ENCODE peak calls at places on chromosomes 13 and 19, in four cellular contexts. One of them, this sample, is unnamed.

GRCh38 chr19:2685204-2685704 is 17.2 kb downstream of the GNG7 start:
- DNase-seq in H1: no peak
- DNase-seq in GM12878: no peak
- DNase-seq in HepG2: no peak
- DNase-seq in this sample: no peak

GRCh38 chr13:29707876-29708543 is 112.5 kb upstream of the SLC7A1 start:
- DNase-seq in HepG2: peak
- DNase-seq in GM12878: no peak
- DNase-seq in H1: peak
- DNase-seq in this sample: peak

GRCh38 chr13:29472317-29472961 is 123.0 kb downstream of the SLC7A1 start:
- DNase-seq in HepG2: peak
- DNase-seq in H1: peak
- DNase-seq in GM12878: no peak
- DNase-seq in this sample: peak

GRCh38 chr13:42320375-42320787 is 48.4 kb downstream of the AKAP11 start:
- DNase-seq in GM12878: no peak
- DNase-seq in HepG2: no peak
- DNase-seq in H1: no peak
- DNase-seq in this sample: no peak

GRCh38 chr13:75136151-75136550 is 345.8 kb downstream of the TBC1D4 start:
- DNase-seq in GM12878: no peak
- DNase-seq in H1: no peak
- DNase-seq in HepG2: no peak
- DNase-seq in this sample: no peak

GRCh38 chr13:93147946-93148345 is 78.7 kb upstream of the GPC6 start:
- DNase-seq in HepG2: no peak
- DNase-seq in H1: no peak
- DNase-seq in GM12878: no peak
- DNase-seq in this sample: no peak

GRCh38 chr19:9936151-9937000 is at the start of gene OLFM2:
- DNase-seq in H1: peak
- DNase-seq in GM12878: no peak
- DNase-seq in HepG2: no peak
- DNase-seq in this sample: peak

GRCh38 chr13:73844986-73845385 is 289.2 kb downstream of the KLF12 start:
- DNase-seq in HepG2: no peak
- DNase-seq in GM12878: no peak
- DNase-seq in H1: no peak
- DNase-seq in this sample: no peak

GRCh38 chr19:33444993-33445751 is 71.7 kb downstream of the CEBPG start:
- DNase-seq in GM12878: no peak
- DNase-seq in HepG2: no peak
- DNase-seq in H1: no peak
- DNase-seq in this sample: no peak

GRCh38 chr19:13844130-13844631 is 32.8 kb upstream of the NANOS3 start:
- DNase-seq in GM12878: no peak
- DNase-seq in HepG2: no peak
- DNase-seq in H1: peak
- DNase-seq in this sample: no peak

GRCh38 chr13:92573467-92574057 is 653.0 kb upstream of the GPC6 start:
- DNase-seq in H1: peak
- DNase-seq in GM12878: no peak
- DNase-seq in HepG2: peak
- DNase-seq in this sample: peak

GRCh38 chr19:47509973-47510372 is 4.9 kb downstream of the NAPA start:
- DNase-seq in H1: no peak
- DNase-seq in HepG2: no peak
- DNase-seq in GM12878: no peak
- DNase-seq in this sample: no peak

GRCh38 chr13:27524981-27525975 is 74.9 kb upstream of the MTIF3 start:
- DNase-seq in GM12878: no peak
- DNase-seq in H1: no peak
- DNase-seq in HepG2: no peak
- DNase-seq in this sample: no peak

GRCh38 chr13:41648314-41648935 is 191.1 kb downstream of the RGCC start:
- DNase-seq in H1: no peak
- DNase-seq in GM12878: no peak
- DNase-seq in HepG2: peak
- DNase-seq in this sample: no peak

GRCh38 chr13:94006271-94006670 is 473.2 kb downstream of the DCT start:
- DNase-seq in GM12878: no peak
- DNase-seq in HepG2: peak
- DNase-seq in H1: no peak
- DNase-seq in this sample: no peak

GRCh38 chr19:55152017-55152416 is 3.0 kb upstream of the TNNT1 start:
- DNase-seq in H1: no peak
- DNase-seq in GM12878: no peak
- DNase-seq in HepG2: no peak
- DNase-seq in this sample: no peak

GRCh38 chr13:35712907-35713685 is 236.6 kb upstream of the MAB21L1 start:
- DNase-seq in GM12878: no peak
- DNase-seq in HepG2: no peak
- DNase-seq in H1: no peak
- DNase-seq in this sample: no peak

GRCh38 chr19:49216076-49216475 is 58.5 kb downstream of the TRPM4 start:
- DNase-seq in HepG2: no peak
- DNase-seq in H1: no peak
- DNase-seq in GM12878: no peak
- DNase-seq in this sample: no peak

GRCh38 chr19:7333198-7334118 is 15.3 kb upstream of the ARHGEF18 start:
- DNase-seq in HepG2: no peak
- DNase-seq in H1: no peak
- DNase-seq in GM12878: peak
- DNase-seq in this sample: no peak

GRCh38 chr13:25046985-25047660 is 48.8 kb upstream of the PABPC3 start:
- DNase-seq in H1: peak
- DNase-seq in GM12878: no peak
- DNase-seq in HepG2: no peak
- DNase-seq in this sample: peak

GRCh38 chr13:63381078-63381859 is 1965.6 kb upstream of the PCDH20 start:
- DNase-seq in GM12878: no peak
- DNase-seq in HepG2: no peak
- DNase-seq in H1: no peak
- DNase-seq in this sample: no peak

GRCh38 chr13:80871481-80871880 is 530.6 kb upstream of the SPRY2 start:
- DNase-seq in H1: no peak
- DNase-seq in GM12878: no peak
- DNase-seq in HepG2: no peak
- DNase-seq in this sample: no peak

GRCh38 chr13:41488124-41488523 is 30.8 kb downstream of the RGCC start:
- DNase-seq in GM12878: no peak
- DNase-seq in HepG2: no peak
- DNase-seq in H1: no peak
- DNase-seq in this sample: no peak

GRCh38 chr13:78499802-78500201 is 103.5 kb downstream of the POU4F1 start:
- DNase-seq in GM12878: no peak
- DNase-seq in HepG2: no peak
- DNase-seq in H1: no peak
- DNase-seq in this sample: no peak

GRCh38 chr19:48969276-48970138 is 4.4 kb downstream of the FTL start:
- DNase-seq in GM12878: no peak
- DNase-seq in H1: no peak
- DNase-seq in HepG2: no peak
- DNase-seq in this sample: no peak

GRCh38 chr13:80463673-80464352 is 122.9 kb upstream of the SPRY2 start:
- DNase-seq in H1: no peak
- DNase-seq in GM12878: no peak
- DNase-seq in HepG2: no peak
- DNase-seq in this sample: no peak

GRCh38 chr13:51584731-51585191 is 499 bp downstream of the WDFY2 start:
- DNase-seq in H1: peak
- DNase-seq in HepG2: peak
- DNase-seq in GM12878: no peak
- DNase-seq in this sample: peak

GRCh38 chr13:99362362-99362761 is 55.2 kb upstream of the GPR183 start:
- DNase-seq in HepG2: no peak
- DNase-seq in GM12878: no peak
- DNase-seq in H1: no peak
- DNase-seq in this sample: no peak

GRCh38 chr19:34806976-34807860 is 34.2 kb upstream of the ZNF599 start:
- DNase-seq in HepG2: no peak
- DNase-seq in GM12878: no peak
- DNase-seq in H1: no peak
- DNase-seq in this sample: no peak

GRCh38 chr19:49056101-49056901 is 1.2 kb downstream of the CGB7 start:
- DNase-seq in H1: peak
- DNase-seq in HepG2: peak
- DNase-seq in GM12878: no peak
- DNase-seq in this sample: peak

DNA sequence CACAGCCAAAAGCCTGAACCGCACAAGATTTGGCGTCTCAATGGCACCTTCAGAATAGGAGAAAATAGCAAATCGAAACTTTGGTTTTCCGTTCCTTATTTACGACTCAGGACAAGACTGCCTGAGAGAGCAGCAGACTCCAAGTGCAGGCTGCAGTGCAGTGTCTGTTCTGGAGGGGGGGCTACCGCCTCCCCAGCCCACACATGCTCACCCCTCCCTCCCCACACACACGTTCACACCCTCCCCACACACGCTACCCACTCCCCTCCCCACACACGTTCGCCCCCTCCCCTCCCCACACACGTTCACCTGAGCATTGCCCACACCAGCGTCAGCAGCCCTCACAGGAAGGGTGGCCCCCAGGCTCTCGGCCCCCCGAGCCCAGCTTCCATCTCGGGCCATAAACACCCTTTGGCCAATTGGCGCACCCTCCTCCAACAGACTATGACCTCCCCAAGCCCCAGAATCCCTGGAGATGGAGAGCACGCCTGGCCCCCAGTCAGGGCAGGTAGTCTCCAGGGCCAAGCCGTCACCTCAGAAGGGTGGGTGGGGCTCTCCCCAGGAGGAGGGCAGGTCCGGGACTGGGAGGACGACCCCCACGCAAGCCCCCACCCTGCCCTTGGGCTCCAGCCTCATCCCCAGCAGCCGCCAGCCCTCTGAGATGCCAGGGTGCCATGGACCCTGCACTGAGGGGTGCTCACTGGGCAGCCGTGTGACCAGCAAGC is 27.6 kb downstream of the RASA3 start:
- DNase-seq in GM12878: no peak
- DNase-seq in HepG2: no peak
- DNase-seq in H1: no peak
- DNase-seq in this sample: no peak
- TF ChIP-seq SP1 in GM12878: no peak
- TF ChIP-seq SP1 in HepG2: no peak
- TF ChIP-seq SP1 in H1: no peak
- TF ChIP-seq SP1 in this sample: no peak

GRCh38 chr19:5806133-5806489 is 1.2 kb downstream of the NRTN start:
- DNase-seq in HepG2: no peak
- DNase-seq in H1: no peak
- DNase-seq in GM12878: no peak
- DNase-seq in this sample: no peak

GRCh38 chr19:5803441-5803751 is 1.5 kb upstream of the NRTN start:
- DNase-seq in GM12878: no peak
- DNase-seq in H1: no peak
- DNase-seq in HepG2: no peak
- DNase-seq in this sample: no peak

GRCh38 chr19:5805465-5806132 is 732 bp downstream of the NRTN start:
- DNase-seq in H1: peak
- DNase-seq in HepG2: peak
- DNase-seq in GM12878: no peak
- DNase-seq in this sample: peak

GRCh38 chr19:5803752-5804515 is 933 bp upstream of the NRTN start:
- DNase-seq in H1: peak
- DNase-seq in GM12878: peak
- DNase-seq in HepG2: peak
- DNase-seq in this sample: peak

DNA sequence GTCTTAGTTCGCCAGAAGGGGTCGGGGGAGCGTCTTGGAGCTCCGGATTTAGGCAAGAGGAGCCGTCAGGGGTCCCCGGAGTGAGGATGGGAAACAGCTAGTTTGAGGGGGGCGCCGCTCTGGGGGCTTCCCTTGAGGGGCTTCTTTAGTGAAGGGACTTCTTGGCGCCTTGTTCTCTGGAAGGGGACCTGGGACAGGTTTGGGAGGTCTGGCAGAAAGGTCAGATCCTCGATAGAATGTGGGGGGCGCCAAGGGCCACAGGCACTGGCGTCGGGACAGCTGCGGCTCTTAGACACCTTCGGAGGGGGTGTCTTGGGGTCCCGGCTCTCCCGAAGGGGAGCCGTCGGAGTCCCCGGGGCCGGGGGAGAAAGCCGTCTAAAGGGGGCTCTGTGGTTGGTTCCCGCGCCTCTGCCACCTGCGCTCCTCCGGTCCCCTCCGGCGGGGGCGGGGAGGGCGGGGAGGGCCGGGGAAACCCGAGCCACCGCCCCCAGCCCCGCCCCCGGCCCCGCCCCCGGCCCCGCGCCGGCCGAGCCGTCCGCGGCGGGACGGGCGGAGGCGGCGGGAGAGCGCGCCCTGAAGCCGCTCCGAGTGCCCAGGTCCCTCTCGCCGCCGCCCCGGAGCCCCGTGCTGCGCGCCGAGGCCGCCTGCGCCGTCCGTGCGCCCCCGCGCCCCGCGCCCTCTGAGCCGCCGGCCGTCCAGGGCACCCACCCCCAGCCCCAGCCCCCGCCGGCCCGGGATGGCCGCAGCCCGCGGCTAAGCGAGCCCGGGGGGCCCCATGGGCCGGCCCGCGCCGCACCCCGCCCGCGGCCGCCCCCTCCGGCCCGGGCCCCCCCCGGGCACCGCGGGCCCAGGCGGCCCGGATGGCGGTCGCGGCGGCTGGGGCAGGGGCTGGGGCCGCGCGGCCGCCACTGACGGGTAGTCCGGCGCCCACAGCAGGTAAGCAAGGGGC is at the start of gene NRTN:
- DNase-seq in GM12878: no peak
- DNase-seq in H1: peak
- DNase-seq in HepG2: no peak
- DNase-seq in this sample: peak
- TF ChIP-seq SUZ12 in GM12878: no peak
- TF ChIP-seq SUZ12 in H1: no peak
- TF ChIP-seq SUZ12 in HepG2: no peak
- TF ChIP-seq SUZ12 in this sample: no peak

DNA sequence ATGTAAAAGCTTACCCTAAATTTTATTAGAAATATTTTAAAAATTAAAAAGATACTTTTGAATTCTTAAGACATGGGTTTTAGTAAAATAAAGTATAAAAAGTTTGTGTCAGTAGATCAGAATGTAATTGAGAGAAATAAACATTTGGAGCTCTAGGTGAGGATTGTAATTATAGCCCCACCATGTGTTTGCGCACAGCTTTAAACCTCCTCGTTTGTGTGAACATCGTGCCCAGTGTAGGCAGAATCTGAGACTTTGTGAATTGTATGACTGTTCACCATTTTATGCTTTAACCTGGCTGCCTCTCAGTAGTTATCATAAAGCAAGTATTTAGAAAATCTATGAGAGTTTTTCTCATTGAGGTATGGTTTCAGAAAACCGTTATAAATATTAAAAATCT is 29.1 kb downstream of the CUL4A start:
- DNase-seq in HepG2: no peak
- DNase-seq in H1: no peak
- DNase-seq in GM12878: no peak
- DNase-seq in this sample: no peak
- TF ChIP-seq SP1 in HepG2: no peak
- TF ChIP-seq SP1 in H1: no peak
- TF ChIP-seq SP1 in GM12878: no peak
- TF ChIP-seq SP1 in this sample: no peak

GRCh38 chr13:84973661-84974060 is 825.6 kb downstream of the SLITRK6 start:
- DNase-seq in H1: no peak
- DNase-seq in HepG2: no peak
- DNase-seq in GM12878: no peak
- DNase-seq in this sample: no peak

GRCh38 chr13:84972907-84973306 is 826.3 kb downstream of the SLITRK6 start:
- DNase-seq in H1: no peak
- DNase-seq in HepG2: no peak
- DNase-seq in GM12878: no peak
- DNase-seq in this sample: no peak
- TF ChIP-seq SUZ12 in H1: no peak
- TF ChIP-seq SUZ12 in HepG2: no peak
- TF ChIP-seq SUZ12 in GM12878: no peak
- TF ChIP-seq SUZ12 in this sample: no peak